ENCODE peak calls at places on chromosomes 3 and 15, in six cellular contexts. M is SK-N-SH, K is stomach, Z is transverse colon, T is ovary, J is tibial nerve. H is an unnamed sample.

GRCh38 chr3:9340450-9341009 is 22.3 kb upstream of the THUMPD3 start:
- DNase-seq in J (no peak), K (no peak), Z (no peak), M (no peak), T (no peak), H (no peak)

GRCh38 chr15:49589030-49589429 is 31.6 kb downstream of the FAM227B start:
- DNase-seq in J (no peak), Z (no peak), K (no peak), T (no peak), M (no peak), H (no peak)

GRCh38 chr3:155805204-155805801 is 775 bp downstream of the C3orf33 start:
- DNase-seq in T (no peak), K (peak; percentile 46), M (no peak), J (peak; percentile 21), Z (peak; percentile 57), H (no peak)

GRCh38 chr3:133938770-133939495 is 43.3 kb upstream of the RAB6B start:
- DNase-seq in Z (no peak), T (no peak), J (no peak), K (peak; percentile 11), M (no peak), H (peak; percentile 42)

GRCh38 chr3:13080026-13080425 is 6.8 kb upstream of the IQSEC1 start:
- DNase-seq in M (no peak), J (no peak), K (no peak), T (no peak), Z (no peak), H (no peak)

GRCh38 chr3:54434761-54435160 is 312.4 kb downstream of the CACNA2D3 start:
- DNase-seq in M (no peak), J (no peak), K (no peak), Z (no peak), T (no peak), H (no peak)

GRCh38 chr3:171658801-171659200 is 151.5 kb downstream of the PLD1 start:
- DNase-seq in J (no peak), K (no peak), M (no peak), Z (no peak), T (no peak), H (no peak)

GRCh38 chr15:57947781-57948180 is 117.7 kb downstream of the ALDH1A2 start:
- DNase-seq in J (no peak), K (no peak), T (peak; percentile 49), M (peak; percentile 32), Z (no peak), H (no peak)

GRCh38 chr3:128568602-128569490 is 75.8 kb upstream of the GATA2 start:
- DNase-seq in M (no peak), J (no peak), K (no peak), T (no peak), Z (no peak), H (no peak)

GRCh38 chr3:176954517-176954916 is 242.8 kb downstream of the TBL1XR1 start:
- DNase-seq in T (no peak), M (no peak), Z (no peak), J (no peak), K (no peak), H (no peak)

GRCh38 chr15:60580650-60581415 is 101.9 kb upstream of the ICE2 start:
- DNase-seq in M (no peak), J (no peak), T (no peak), Z (no peak), K (no peak), H (no peak)

GRCh38 chr3:149908558-149908957 is 62.1 kb downstream of the PFN2 start:
- DNase-seq in T (no peak), K (no peak), J (no peak), Z (no peak), M (no peak), H (no peak)
- TF ChIP-seq EP300 in T (no peak), K (no peak), J (no peak), Z (no peak), M (no peak), H (no peak)

GRCh38 chr3:16589867-16590624 is 15.2 kb downstream of the DAZL start:
- DNase-seq in T (no peak), K (no peak), M (no peak), J (no peak), Z (no peak), H (no peak)
- TF ChIP-seq EP300 in T (no peak), K (no peak), M (no peak), J (no peak), Z (no peak), H (no peak)

GRCh38 chr3:45640091-45640507 is 45.5 kb downstream of the LIMD1 start:
- DNase-seq in T (no peak), Z (no peak), J (no peak), M (no peak), K (no peak), H (no peak)

GRCh38 chr3:45638299-45639043 is 43.9 kb downstream of the LIMD1 start:
- DNase-seq in Z (no peak), M (no peak), T (no peak), K (no peak), J (no peak), H (no peak)

GRCh38 chr3:45635475-45636256 is 41.1 kb downstream of the LIMD1 start:
- DNase-seq in T (no peak), K (no peak), Z (no peak), M (no peak), J (no peak), H (no peak)

GRCh38 chr3:45640724-45641361 is 46.3 kb downstream of the LIMD1 start:
- DNase-seq in T (no peak), Z (no peak), M (no peak), K (no peak), J (no peak), H (no peak)

GRCh38 chr3:45639044-45639392 is 44.5 kb downstream of the LIMD1 start:
- DNase-seq in J (no peak), K (no peak), T (no peak), M (no peak), Z (no peak), H (no peak)
- TF ChIP-seq EP300 in J (no peak), K (no peak), T (no peak), M (no peak), Z (no peak), H (no peak)

DNA sequence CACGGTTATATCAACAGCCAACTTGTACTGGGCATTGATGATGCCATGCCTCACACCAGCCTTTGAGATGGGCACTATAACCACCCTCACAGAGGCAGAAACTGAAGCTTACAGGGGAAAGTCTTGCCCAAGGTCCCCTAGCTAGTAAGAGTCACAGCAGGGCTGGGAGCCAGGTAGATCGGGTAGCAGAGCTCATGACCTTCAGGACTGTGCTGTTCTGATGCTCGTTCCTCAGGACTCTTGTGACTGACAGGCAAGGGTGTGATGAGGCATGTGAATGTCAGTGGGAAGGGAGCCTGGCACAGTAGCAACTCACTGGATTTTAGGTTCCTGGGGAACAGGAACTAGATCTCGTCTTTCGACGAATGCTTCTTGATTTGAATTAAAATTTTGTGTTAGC is 65.7 kb downstream of the RLBP1 start:
- DNase-seq in T (no peak), K (no peak), Z (no peak), M (no peak), J (no peak), H (no peak)
- TF ChIP-seq EP300 in T (no peak), K (no peak), Z (no peak), M (no peak), J (no peak), H (no peak)

GRCh38 chr15:56772868-56773639 is 39.7 kb upstream of the ZNF280D start:
- DNase-seq in M (no peak), J (no peak), K (no peak), T (no peak), Z (no peak), H (no peak)
- TF ChIP-seq EP300 in M (no peak), J (peak; percentile 30), K (no peak), T (no peak), Z (no peak), H (no peak)

DNA sequence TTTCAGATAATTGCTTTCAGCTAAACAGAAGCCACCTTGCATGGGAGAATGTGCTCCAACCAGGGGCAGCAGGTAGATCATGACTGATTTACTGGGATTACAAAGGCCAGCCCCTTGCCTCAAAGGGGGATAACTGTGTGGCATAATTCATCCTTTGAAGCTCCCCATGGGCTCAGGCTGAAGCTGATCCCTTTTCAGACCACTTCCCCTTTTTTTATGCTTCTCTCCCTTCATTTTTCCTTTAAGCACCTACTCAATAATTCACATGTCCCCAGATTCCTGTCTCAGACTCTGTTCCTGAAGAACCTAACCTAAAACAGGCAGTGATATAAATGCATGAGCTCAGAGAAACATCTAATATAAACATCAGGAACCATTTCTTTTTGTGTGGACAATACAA is 8.2 kb upstream of the MYRIP start:
- DNase-seq in T (no peak), M (no peak), J (no peak), K (no peak), Z (no peak), H (no peak)
- TF ChIP-seq EP300 in T (no peak), M (no peak), J (no peak), K (no peak), Z (no peak), H (no peak)

DNA sequence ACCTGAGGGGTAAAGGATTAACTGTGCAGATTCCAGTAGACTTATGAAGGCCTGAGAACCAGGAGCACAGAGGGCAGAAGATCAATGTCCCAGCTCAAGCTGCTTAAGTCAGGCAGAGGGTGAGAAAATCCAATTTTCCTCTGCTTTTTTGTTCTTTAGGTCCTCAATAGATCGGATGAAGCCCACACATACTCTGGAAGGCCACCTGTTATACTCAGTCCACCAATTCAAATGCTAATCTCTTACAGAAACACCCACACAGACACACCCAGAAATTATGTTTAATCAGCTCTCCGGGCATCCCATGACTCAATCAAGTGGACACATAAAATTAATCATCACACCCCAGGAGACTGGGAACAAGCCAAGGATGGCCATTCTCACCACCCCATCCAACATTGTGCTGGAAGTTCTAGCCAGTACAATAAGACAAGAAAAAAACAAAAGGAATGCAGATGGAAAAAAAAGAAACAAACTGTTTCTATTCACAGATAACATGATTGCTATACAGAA is 67.9 kb upstream of the SLC24A5 start:
- DNase-seq in Z (no peak), M (no peak), K (no peak), J (no peak), T (no peak), H (no peak)
- TF ChIP-seq EP300 in Z (no peak), M (no peak), K (no peak), J (no peak), T (no peak), H (no peak)

H was measured in suprapubic skin.